ENCODE peak calls at places on chromosomes 2 and 18, in four cellular contexts. Z, R, K and B are unnamed samples. For H3K4me1, the result is how much of the 10 kb centered on the place peaks cover.

GRCh38 chr18:80157708-80158343 is 48.8 kb downstream of the ADNP2 start:
- DNase-seq in Z (peak), R (peak), K (peak), B (peak)

GRCh38 chr2:71689393-71689792 is 236.0 kb downstream of the DYSF start:
- DNase-seq in Z (no peak), R (no peak), K (no peak), B (no peak)

GRCh38 chr2:72144412-72144745 is 3.3 kb downstream of the CYP26B1 start:
- DNase-seq in Z (peak), R (no peak), K (no peak), B (no peak)

GRCh38 chr18:74745658-74746403 is 148.2 kb downstream of the ZNF407 start:
- DNase-seq in Z (peak), R (peak), K (no peak), B (no peak)

GRCh38 chr2:231684314-231685223 is 23.8 kb upstream of the PTMA start:
- DNase-seq in Z (no peak), R (no peak), K (no peak), B (no peak)

GRCh38 chr18:25016666-25017065 is 335.3 kb downstream of the ZNF521 start:
- DNase-seq in Z (no peak), R (no peak), K (no peak), B (no peak)

GRCh38 chr18:49123431-49123830 is 172.7 kb upstream of the SMAD7 start:
- DNase-seq in Z (no peak), R (no peak), K (no peak), B (no peak)

GRCh38 chr2:86291328-86291662 is 46.1 kb downstream of the REEP1 start:
- DNase-seq in Z (no peak), R (no peak), K (no peak), B (no peak)

GRCh38 chr2:101688266-101688665 is 9.2 kb upstream of the MAP4K4 start:
- DNase-seq in Z (peak), R (no peak), K (no peak), B (no peak)

GRCh38 chr2:66275984-66276383 is 158.9 kb upstream of the MEIS1 start:
- DNase-seq in Z (no peak), R (no peak), K (no peak), B (no peak)

GRCh38 chr2:113136828-113137775 is 9.7 kb downstream of the IL1RN start:
- DNase-seq in Z (no peak), R (peak), K (peak), B (no peak)

GRCh38 chr2:5915926-5916325 is 223.7 kb downstream of the SOX11 start:
- DNase-seq in Z (no peak), R (peak), K (no peak), B (no peak)

GRCh38 chr2:70930371-70931329 is 5.0 kb upstream of the ATP6V1B1 start:
- DNase-seq in Z (no peak), R (no peak), K (no peak), B (no peak)

GRCh38 chr2:178761759-178762371 is 45.4 kb downstream of the TTN start:
- DNase-seq in Z (no peak), R (peak), K (no peak), B (no peak)

GRCh38 chr18:24914685-24915267 is 437.2 kb downstream of the ZNF521 start:
- DNase-seq in Z (no peak), R (no peak), K (no peak), B (no peak)

GRCh38 chr18:23689616-23690504 is 607 bp downstream of the LAMA3 start:
- DNase-seq in Z (no peak), R (no peak), K (no peak), B (peak)

GRCh38 chr2:201558232-201558631 is 85.1 kb downstream of the TMEM237 start:
- DNase-seq in Z (no peak), R (no peak), K (no peak), B (no peak)

GRCh38 chr2:63668464-63668863 is 79.7 kb downstream of the MDH1 start:
- DNase-seq in Z (no peak), R (no peak), K (no peak), B (no peak)

GRCh38 chr2:118044103-118044716 is 30.3 kb upstream of the CCDC93 start:
- DNase-seq in Z (no peak), R (no peak), K (no peak), B (no peak)

GRCh38 chr2:216651370-216651881 is 18.2 kb downstream of the IGFBP2 start:
- DNase-seq in Z (no peak), R (no peak), K (no peak), B (no peak)

GRCh38 chr18:24027156-24027555 is 12.6 kb downstream of the TTC39C start:
- DNase-seq in Z (no peak), R (no peak), K (no peak), B (no peak)

GRCh38 chr2:73489053-73489452 is 103.4 kb downstream of the ALMS1 start:
- DNase-seq in Z (no peak), R (no peak), K (no peak), B (no peak)

GRCh38 chr2:54572636-54573531 is 116.8 kb downstream of the SPTBN1 start:
- DNase-seq in Z (peak), R (peak), K (no peak), B (no peak)

GRCh38 chr2:133495226-133495625 is 73.0 kb downstream of the NCKAP5 start:
- DNase-seq in Z (no peak), R (peak), K (no peak), B (no peak)

GRCh38 chr2:185934232-185934631 is 195.6 kb downstream of the FSIP2 start:
- DNase-seq in Z (no peak), R (no peak), K (no peak), B (no peak)

GRCh38 chr18:10252952-10253680 is 201.3 kb upstream of the APCDD1 start:
- DNase-seq in Z (no peak), R (no peak), K (no peak), B (no peak)

GRCh38 chr2:54984476-54984875 is 65.8 kb downstream of the RTN4 start:
- DNase-seq in Z (no peak), R (no peak), K (no peak), B (no peak)

GRCh38 chr2:24872344-24873115 is 47.5 kb downstream of the ADCY3 start:
- DNase-seq in Z (no peak), R (no peak), K (no peak), B (no peak)

GRCh38 chr2:231372326-231372725 is 23.2 kb upstream of the B3GNT7 start:
- DNase-seq in Z (no peak), R (no peak), K (no peak), B (peak)

GRCh38 chr2:40218679-40219078 is 233.2 kb downstream of the SLC8A1 start:
- DNase-seq in Z (no peak), R (peak), K (no peak), B (no peak)

GRCh38 chr18:54737986-54738385 is 90.3 kb upstream of the RAB27B start:
- DNase-seq in Z (no peak), R (no peak), K (no peak), B (no peak)

GRCh38 chr2:240051697-240052096 is 1.6 kb downstream of the OR6B3 start:
- DNase-seq in Z (no peak), R (no peak), K (no peak), B (no peak)

GRCh38 chr2:2797797-2798196 is 466.7 kb upstream of the MYT1L start:
- DNase-seq in Z (no peak), R (no peak), K (no peak), B (no peak)

DNA sequence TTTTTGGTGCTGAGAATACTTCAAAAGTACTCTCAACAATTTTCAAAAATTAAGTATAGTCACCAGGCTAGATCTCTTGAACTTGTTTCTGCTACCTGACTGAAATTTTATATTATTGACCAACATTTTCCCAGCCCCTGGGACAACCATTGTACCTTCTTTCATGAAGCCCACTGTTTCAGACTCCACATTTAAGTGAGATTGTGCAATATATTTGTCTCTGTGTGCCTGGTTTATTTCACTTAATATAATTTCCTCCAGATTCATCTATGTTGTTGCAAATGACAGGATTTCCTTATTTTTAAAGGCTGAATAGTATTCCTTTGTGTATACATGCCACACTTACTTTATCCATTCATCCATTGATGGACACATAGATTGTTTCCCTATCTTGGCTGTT is 354.2 kb upstream of the VRK2 start:
- DNase-seq in Z (no peak), R (no peak), K (no peak), B (no peak)
- H3K27ac ChIP-seq in Z (no peak), R (no peak), K (no peak), B (no peak)

GRCh38 chr2:10035053-10035422 is 8.3 kb upstream of the KLF11 start:
- DNase-seq in Z (no peak), R (no peak), K (no peak), B (peak)

GRCh38 chr2:10032746-10033105 is 10.6 kb upstream of the KLF11 start:
- DNase-seq in Z (no peak), R (no peak), K (no peak), B (peak)

GRCh38 chr2:10031886-10032745 is 11.2 kb upstream of the KLF11 start:
- DNase-seq in Z (no peak), R (no peak), K (no peak), B (peak)

GRCh38 chr2:10034333-10035052 is 8.9 kb upstream of the KLF11 start:
- DNase-seq in Z (no peak), R (no peak), K (no peak), B (peak)

GRCh38 chr2:10033251-10034006 is 9.9 kb upstream of the KLF11 start:
- DNase-seq in Z (no peak), R (no peak), K (no peak), B (peak)
- H3K4me1 ChIP-seq in Z (under half), R (under half), K (under half), B (half or more)

DNA sequence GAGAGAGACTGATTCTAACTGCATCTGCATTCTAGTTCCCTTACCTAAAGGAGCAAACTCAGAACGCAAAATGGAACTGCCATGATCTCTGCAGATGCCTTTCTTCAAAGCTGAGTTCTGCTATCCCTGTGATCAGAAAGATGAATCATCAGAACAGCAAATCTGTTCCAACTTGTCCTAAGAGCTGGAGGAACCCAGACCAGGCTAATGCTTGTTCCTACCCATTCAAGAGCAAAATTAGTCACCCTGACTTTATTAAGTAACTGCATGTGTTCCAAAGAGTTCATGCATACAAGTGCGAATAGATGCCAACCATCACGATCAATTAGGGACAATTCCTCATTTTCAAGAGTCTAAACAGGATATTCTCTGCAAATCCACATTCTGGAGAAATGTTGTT is 46.5 kb downstream of the MBP start:
- DNase-seq in Z (no peak), R (no peak), K (no peak), B (no peak)
- H3K27ac ChIP-seq in Z (no peak), R (no peak), K (no peak), B (peak)

GRCh38 chr2:143608758-143609157 is 479.5 kb downstream of the ARHGAP15 start:
- DNase-seq in Z (no peak), R (no peak), K (no peak), B (no peak)

GRCh38 chr2:143603035-143603616 is 473.9 kb downstream of the ARHGAP15 start:
- DNase-seq in Z (no peak), R (no peak), K (no peak), B (no peak)

GRCh38 chr2:143611336-143611735 is 482.1 kb downstream of the ARHGAP15 start:
- DNase-seq in Z (no peak), R (no peak), K (no peak), B (no peak)

GRCh38 chr2:143604172-143604571 is 475.0 kb downstream of the ARHGAP15 start:
- DNase-seq in Z (no peak), R (no peak), K (no peak), B (no peak)

GRCh38 chr2:143607446-143608110 is 478.4 kb downstream of the ARHGAP15 start:
- DNase-seq in Z (no peak), R (peak), K (no peak), B (no peak)
- H3K4me1 ChIP-seq in Z (under half), R (under half), K (under half), B (under half)